ENCODE peak calls at places on chromosomes 12 and 14, in five cellular contexts. O is spleen, W is transverse colon, D is prostate gland, J is GM23338. G is an unnamed sample.

GRCh38 chr14:77086017-77086727 is 11.9 kb upstream of the CIPC start:
- DNase-seq in D (peak; percentile 45), J (peak; percentile 82), W (no peak), O (no peak), G (no peak)

GRCh38 chr14:52790011-52790755 is 1.2 kb downstream of the GNPNAT1 start:
- DNase-seq in W (no peak), O (no peak), J (peak; percentile 59), D (no peak), G (no peak)

GRCh38 chr12:45878630-45879255 is 111.6 kb downstream of the SCAF11 start:
- DNase-seq in O (no peak), D (no peak), J (no peak), W (no peak), G (no peak)

GRCh38 chr12:9798008-9798619 is 29.2 kb upstream of the KLRF1 start:
- DNase-seq in O (peak; percentile 61), J (peak; percentile 94), D (peak; percentile 53), W (peak; percentile 64), G (no peak)

GRCh38 chr14:92759300-92759678 is 10.9 kb upstream of the LGMN start:
- DNase-seq in D (no peak), O (no peak), J (peak; percentile 39), W (peak; percentile 18), G (no peak)

GRCh38 chr12:90741611-90742010 is 213.4 kb downstream of the CCER1 start:
- DNase-seq in W (no peak), D (no peak), J (no peak), O (no peak), G (no peak)

GRCh38 chr12:65741662-65742480 is 82.4 kb upstream of the HMGA2 start:
- DNase-seq in D (no peak), O (no peak), W (peak; percentile 10), J (peak; percentile 79), G (no peak)

GRCh38 chr14:64817631-64818030 is 62.1 kb downstream of the SPTB start:
- DNase-seq in D (no peak), O (no peak), J (no peak), W (no peak), G (no peak)

GRCh38 chr14:95322646-95323045 is 2.9 kb upstream of the CLMN start:
- DNase-seq in W (no peak), J (no peak), D (no peak), O (no peak), G (no peak)

GRCh38 chr12:14665354-14666348 is 30.7 kb downstream of the GUCY2C start:
- DNase-seq in W (no peak), D (no peak), J (peak; percentile 85), O (no peak), G (no peak)

GRCh38 chr14:31926652-31927347 is 150.3 kb upstream of the ARHGAP5 start:
- DNase-seq in O (no peak), J (no peak), W (no peak), D (no peak), G (no peak)

GRCh38 chr12:42809226-42809625 is 219.7 kb upstream of the PRICKLE1 start:
- DNase-seq in D (no peak), J (no peak), W (no peak), O (no peak), G (no peak)

GRCh38 chr12:115209230-115209629 is 525.3 kb upstream of the TBX3 start:
- DNase-seq in D (no peak), J (no peak), W (peak; percentile 16), O (no peak), G (no peak)

GRCh38 chr12:19223018-19223417 is 93.5 kb downstream of the PLEKHA5 start:
- DNase-seq in D (no peak), O (no peak), J (peak; percentile 27), W (no peak), G (no peak)

GRCh38 chr14:24279301-24280186 is 8.1 kb upstream of the RABGGTA start:
- DNase-seq in J (no peak), O (peak; percentile 83), D (no peak), W (no peak), G (no peak)

GRCh38 chr12:51390457-51391046 is 654 bp downstream of the GALNT6 start:
- DNase-seq in W (no peak), D (no peak), J (no peak), O (no peak), G (no peak)

GRCh38 chr14:95547626-95548327 is 12.9 kb downstream of the GLRX5 start:
- DNase-seq in D (no peak), O (no peak), W (no peak), J (peak; percentile 41), G (no peak)

GRCh38 chr14:24430143-24430681 is 458 bp downstream of the KHNYN start:
- DNase-seq in D (peak; percentile 44), J (peak; percentile 68), O (peak; percentile 95), W (peak; percentile 82), G (peak; percentile 94)

GRCh38 chr14:37411079-37411735 is 183.8 kb downstream of the FOXA1 start:
- DNase-seq in J (no peak), O (no peak), W (no peak), D (no peak), G (no peak)

GRCh38 chr12:12804432-12804886 is 8.7 kb upstream of the DDX47 start:
- DNase-seq in J (no peak), D (no peak), W (no peak), O (no peak), G (no peak)

GRCh38 chr14:80974338-80975078 is 19.1 kb downstream of the TSHR start:
- DNase-seq in D (no peak), O (no peak), W (no peak), J (no peak), G (no peak)

DNA sequence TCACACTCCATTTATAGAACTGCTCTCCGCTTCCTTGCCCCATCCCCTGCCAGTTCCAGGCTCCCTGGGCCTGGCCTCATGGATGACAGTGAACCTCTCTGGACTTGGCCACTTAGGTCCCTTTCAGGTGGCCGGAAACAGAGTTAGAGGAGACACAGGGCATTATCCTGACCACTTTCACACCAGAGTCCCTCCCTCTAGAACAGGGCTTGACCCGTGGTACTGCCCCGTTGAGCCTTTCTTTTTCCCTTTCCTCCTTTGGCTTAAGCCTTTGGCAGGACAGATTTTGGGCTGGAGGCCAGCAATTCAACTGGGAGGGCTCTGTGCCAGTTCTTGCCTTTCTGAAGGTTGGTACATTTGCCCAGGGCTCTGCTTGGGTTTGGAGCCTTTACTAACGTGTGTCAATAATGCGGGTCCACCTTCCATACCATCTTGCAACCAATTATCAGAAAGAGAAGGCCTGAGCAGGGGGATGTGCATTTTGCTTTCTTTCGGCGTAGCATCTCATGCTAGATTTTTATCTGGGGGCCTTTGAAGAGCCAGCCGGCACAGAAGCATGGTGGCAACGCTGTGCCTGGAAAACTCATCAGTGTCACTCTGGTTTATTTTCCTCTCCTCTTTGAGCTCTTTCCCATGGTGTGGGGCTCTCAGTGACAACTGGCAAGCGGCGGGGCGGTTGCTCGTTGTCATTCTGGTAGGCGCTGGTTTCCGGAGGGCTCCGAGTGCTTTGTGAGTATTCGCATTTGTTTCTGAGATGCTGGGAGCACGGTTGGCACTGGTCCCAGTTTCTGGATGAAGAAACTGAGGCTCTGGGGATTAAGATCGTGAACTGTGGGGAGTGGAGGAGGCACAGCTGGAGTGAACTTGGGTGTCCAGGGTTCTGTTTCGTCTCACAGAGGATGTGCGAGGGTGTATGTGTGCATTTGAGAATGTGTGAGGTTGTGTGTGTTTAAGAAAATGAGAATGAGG is 23.0 kb downstream of the TPCN1 start:
- DNase-seq in D (peak; percentile 86), J (no peak), W (peak; percentile 85), O (peak; percentile 76), G (no peak)
- H3K4me3 ChIP-seq in D (no peak overlapping the region), J (no peak overlapping the region), W (no peak overlapping the region), O (no peak overlapping the region), G (peak overlapping the region; percentile 19)

GRCh38 chr14:104583424-104584114 is 4.0 kb downstream of the C14orf180 start:
- DNase-seq in D (no peak), O (no peak), J (no peak), W (no peak), G (no peak)

GRCh38 chr14:104581521-104581920 is 2.0 kb downstream of the C14orf180 start:
- DNase-seq in O (no peak), J (no peak), W (no peak), D (no peak), G (no peak)

GRCh38 chr14:104580961-104581360 is 1.4 kb downstream of the C14orf180 start:
- DNase-seq in D (no peak), W (peak; percentile 56), O (no peak), J (no peak), G (no peak)

GRCh38 chr14:104582005-104582404 is 2.4 kb downstream of the C14orf180 start:
- DNase-seq in W (no peak), J (no peak), O (no peak), D (no peak), G (no peak)

GRCh38 chr14:104582649-104583048 is 3.1 kb downstream of the C14orf180 start:
- DNase-seq in J (no peak), D (no peak), O (no peak), W (no peak), G (no peak)
- H3K27ac ChIP-seq in J (no peak overlapping the region), D (no peak overlapping the region), O (no peak overlapping the region), W (no peak overlapping the region), G (no peak overlapping the region)

DNA sequence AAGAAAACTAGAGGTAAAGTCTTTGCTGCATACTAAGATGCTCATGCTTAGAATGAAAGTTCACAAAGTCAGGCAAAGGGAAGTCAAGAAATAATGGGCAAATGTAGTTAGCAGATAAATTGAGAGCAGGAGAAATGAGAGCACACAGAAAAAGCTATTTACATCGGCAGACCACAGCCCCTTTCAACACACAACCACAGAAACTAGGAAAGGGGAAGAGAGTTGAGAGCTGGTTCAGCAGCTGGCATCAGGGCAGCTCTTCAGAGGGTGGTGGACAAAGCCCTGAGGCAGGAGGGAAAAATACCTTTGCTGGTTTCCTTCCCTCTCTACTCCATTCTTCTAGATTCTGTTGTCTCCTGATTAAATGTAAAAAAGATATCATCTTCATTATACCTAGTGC is 95.4 kb upstream of the ANO4 start:
- DNase-seq in D (no peak), O (no peak), W (no peak), J (no peak), G (no peak)
- TF ChIP-seq POLR2AphosphoS5 in D (no peak), O (no peak), W (no peak), J (no peak), G (no peak)

GRCh38 chr14:60648934-60649814 is at the start of gene SIX1:
- DNase-seq in W (peak; percentile 48), D (peak; percentile 90), O (peak; percentile 80), J (peak; percentile 97), G (no peak)

GRCh38 chr14:60647081-60647836 is 2.0 kb downstream of the SIX1 start:
- DNase-seq in J (peak; percentile 75), D (peak; percentile 76), W (no peak), O (no peak), G (no peak)

GRCh38 chr14:60647837-60648168 is 1.5 kb downstream of the SIX1 start:
- DNase-seq in D (no peak), O (no peak), J (no peak), W (no peak), G (no peak)

GRCh38 chr14:60649815-60650381 is 621 bp upstream of the SIX1 start:
- DNase-seq in J (peak; percentile 52), D (peak; percentile 41), W (no peak), O (no peak), G (no peak)

DNA sequence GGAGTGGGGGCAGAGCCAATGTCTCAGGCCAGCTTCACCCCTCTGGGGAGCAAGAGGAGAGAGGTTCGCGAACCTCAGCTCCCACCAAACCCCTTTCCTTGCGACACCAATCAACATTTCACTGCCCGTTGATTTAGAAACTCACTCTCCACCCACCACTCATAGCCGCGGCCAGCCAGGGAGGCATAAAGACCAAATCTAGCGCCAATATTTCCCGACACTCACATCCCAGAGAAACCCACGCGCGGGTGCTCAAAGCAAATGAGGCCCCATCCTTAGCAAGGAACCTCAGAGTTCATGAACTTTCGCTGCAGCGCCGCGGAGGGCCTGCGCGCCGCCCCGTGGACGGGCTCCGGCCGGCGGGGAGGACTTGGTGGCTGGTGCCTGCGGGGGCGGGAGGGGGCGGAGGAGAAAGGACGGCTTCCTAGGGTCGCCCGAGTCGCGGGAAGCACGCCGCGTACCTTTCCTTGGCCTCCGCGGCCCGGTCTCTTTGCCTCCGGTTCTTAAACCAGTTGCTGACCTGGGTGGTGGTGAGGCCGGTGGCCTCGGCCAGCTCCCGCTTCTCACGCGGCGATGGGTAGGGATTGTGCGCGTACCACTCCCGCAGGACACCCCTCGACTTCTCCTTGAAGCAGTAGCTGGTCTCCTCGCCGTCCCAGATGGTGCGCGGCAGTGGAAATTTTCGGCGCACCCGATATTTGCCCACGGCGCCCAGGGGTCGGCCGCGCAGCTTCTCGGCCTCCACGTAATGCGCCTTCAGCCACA is 926 bp downstream of the SIX1 start:
- DNase-seq in J (peak; percentile 45), W (no peak), D (no peak), O (no peak), G (no peak)
- H3K4me3 ChIP-seq in J (peak overlapping the region; percentile 64), W (peak overlapping the region; percentile 21), D (peak overlapping the region; percentile 76), O (peak overlapping the region; percentile 43), G (peak overlapping the region; percentile 46)